ENCODE peak calls at places on chromosome 6, in eight cellular contexts. H, L, W, K, Y, R, D and Z are unnamed samples.

GRCh38 chr6:32074996-32075532 is 34.1 kb downstream of the TNXB start:
- DNase-seq in W (no peak), H (no peak), K (no peak), L (no peak), R (no peak), Y (no peak), D (peak; percentile 34), Z (no peak)

GRCh38 chr6:106797186-106797585 is 167.8 kb downstream of the QRSL1 start:
- DNase-seq in L (no peak), D (no peak), W (no peak), R (no peak), K (no peak), H (no peak), Y (no peak), Z (no peak)

GRCh38 chr6:134029495-134030455 is 22.6 kb downstream of the SLC2A12 start:
- DNase-seq in D (peak; percentile 78), W (no peak), H (no peak), L (no peak), Y (no peak), K (peak; percentile 28), R (no peak), Z (no peak)

GRCh38 chr6:6191476-6191875 is 129.0 kb downstream of the F13A1 start:
- DNase-seq in D (no peak), R (no peak), H (no peak), K (no peak), L (no peak), Y (no peak), W (no peak), Z (no peak)

GRCh38 chr6:167684276-167685104 is 142.2 kb upstream of the AFDN start:
- DNase-seq in K (no peak), Y (no peak), D (no peak), H (no peak), R (no peak), L (no peak), W (no peak), Z (no peak)

GRCh38 chr6:20403766-20404640 is 2.3 kb downstream of the E2F3 start:
- DNase-seq in H (peak; percentile 34), L (no peak), W (no peak), R (no peak), K (no peak), Y (peak; percentile 12), D (peak; percentile 58), Z (peak; percentile 22)

GRCh38 chr6:31805939-31806469 is 762 bp downstream of the LSM2 start:
- DNase-seq in Y (no peak), R (no peak), L (no peak), D (no peak), W (no peak), K (no peak), H (no peak), Z (no peak)

GRCh38 chr6:150324044-150324443 is 44.8 kb upstream of the IYD start:
- DNase-seq in R (no peak), L (no peak), K (no peak), H (no peak), Y (no peak), D (no peak), W (no peak), Z (no peak)

GRCh38 chr6:32665621-32666140 is 776 bp downstream of the HLA-DQB1 start:
- DNase-seq in H (no peak), D (no peak), R (no peak), L (no peak), Y (no peak), W (no peak), K (no peak), Z (no peak)

GRCh38 chr6:22928775-22929174 is 359.4 kb downstream of the HDGFL1 start:
- DNase-seq in L (no peak), Y (no peak), R (no peak), H (no peak), K (no peak), W (no peak), D (no peak), Z (no peak)

GRCh38 chr6:71420693-71421328 is 132.2 kb downstream of the OGFRL1 start:
- DNase-seq in R (peak; percentile 97), D (peak; percentile 94), W (peak; percentile 95), K (peak; percentile 97), L (peak; percentile 96), Y (no peak), H (peak; percentile 98), Z (peak; percentile 75)
- TF ChIP-seq POLR2A in R (peak; percentile 99), D (peak; percentile 54), W (peak; percentile 93), K (peak; percentile 88), L (peak; percentile 97), Y (no peak), H (peak; percentile 47), Z (peak; percentile 97)

GRCh38 chr6:40523505-40524172 is 63.5 kb downstream of the LRFN2 start:
- DNase-seq in H (no peak), R (no peak), L (no peak), D (no peak), W (no peak), K (no peak), Y (no peak), Z (no peak)

GRCh38 chr6:40529040-40529439 is 58.1 kb downstream of the LRFN2 start:
- DNase-seq in D (no peak), Y (no peak), K (no peak), W (no peak), L (no peak), R (no peak), H (no peak), Z (no peak)

GRCh38 chr6:40526036-40526435 is 61.1 kb downstream of the LRFN2 start:
- DNase-seq in R (no peak), Y (no peak), K (no peak), L (no peak), W (no peak), D (no peak), H (no peak), Z (no peak)

GRCh38 chr6:40524797-40525584 is 62.2 kb downstream of the LRFN2 start:
- DNase-seq in K (no peak), W (no peak), L (no peak), R (no peak), D (no peak), Y (no peak), H (no peak), Z (no peak)

GRCh38 chr6:40528051-40528450 is 59.1 kb downstream of the LRFN2 start:
- DNase-seq in R (no peak), Y (no peak), K (no peak), L (no peak), W (no peak), H (no peak), D (no peak), Z (no peak)
- TF ChIP-seq POLR2A in R (no peak), Y (no peak), K (no peak), L (no peak), W (no peak), H (no peak), D (no peak), Z (no peak)

GRCh38 chr6:159898519-159898918 is 7.7 kb downstream of the MAS1 start:
- DNase-seq in K (no peak), R (no peak), L (no peak), D (no peak), Y (no peak), H (no peak), W (no peak), Z (no peak)
- TF ChIP-seq POLR2A in K (no peak), R (no peak), L (no peak), D (no peak), Y (no peak), H (no peak), W (no peak), Z (no peak)

GRCh38 chr6:44220913-44221290 is 2.5 kb upstream of the SLC29A1 start:
- DNase-seq in L (no peak), W (no peak), H (no peak), R (no peak), K (no peak), D (no peak), Y (no peak), Z (no peak)

GRCh38 chr6:44222486-44222986 is 859 bp upstream of the SLC29A1 start:
- DNase-seq in W (no peak), L (no peak), D (no peak), R (no peak), K (no peak), H (no peak), Y (no peak), Z (no peak)

GRCh38 chr6:44219815-44220784 is 3.3 kb upstream of the SLC29A1 start:
- DNase-seq in R (no peak), H (no peak), K (no peak), D (no peak), Y (no peak), L (no peak), W (no peak), Z (no peak)

GRCh38 chr6:44221961-44222335 is 1.4 kb upstream of the SLC29A1 start:
- DNase-seq in L (no peak), K (no peak), Y (no peak), D (no peak), W (no peak), R (no peak), H (no peak), Z (no peak)

DNA sequence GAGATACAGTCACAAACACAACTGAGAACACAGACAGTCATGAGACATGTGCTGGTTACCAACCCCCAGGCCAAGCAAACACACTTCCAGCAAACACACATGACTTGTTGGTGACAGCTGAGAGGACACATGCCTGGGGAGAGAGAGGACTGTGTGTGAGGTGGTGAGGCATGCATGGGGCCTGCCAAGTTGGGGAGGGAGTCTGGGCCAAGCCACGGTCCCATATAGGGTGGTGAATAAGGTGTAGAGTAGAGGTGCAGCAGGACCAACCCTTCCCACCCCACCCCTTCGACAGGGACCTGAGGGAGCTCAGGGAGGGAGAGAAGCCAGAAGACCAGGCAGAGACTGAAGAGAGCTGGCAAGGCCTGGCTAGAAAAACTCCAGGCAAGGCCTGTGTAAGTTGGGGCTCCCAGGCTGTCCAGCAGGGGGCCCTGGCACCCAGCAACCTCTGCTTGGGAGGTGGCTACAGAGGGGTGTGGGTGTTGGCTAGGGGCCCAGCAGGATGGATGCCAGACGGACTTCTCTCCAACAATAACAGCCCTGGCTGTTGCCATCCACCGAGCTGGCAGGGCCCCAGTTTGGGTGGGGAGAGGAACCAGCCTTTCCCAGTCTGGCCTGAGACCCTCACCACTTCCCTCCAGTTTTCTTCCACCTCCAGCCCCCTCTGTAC is 2.0 kb upstream of the SLC29A1 start:
- DNase-seq in W (peak; percentile 85), R (peak; percentile 93), H (peak; percentile 81), Y (no peak), D (peak; percentile 62), K (peak; percentile 88), L (peak; percentile 97), Z (peak; percentile 98)
- TF ChIP-seq POLR2A in W (no peak), R (peak; percentile 15), H (no peak), Y (no peak), D (no peak), K (no peak), L (peak; percentile 46), Z (no peak)

GRCh38 chr6:43226192-43226851 is 3.0 kb downstream of the DNPH1 start:
- DNase-seq in K (no peak), Y (no peak), R (no peak), D (no peak), H (no peak), L (no peak), W (no peak), Z (no peak)

GRCh38 chr6:43231053-43231452 is 1.8 kb upstream of the DNPH1 start:
- DNase-seq in D (no peak), K (no peak), H (no peak), R (no peak), W (no peak), L (no peak), Y (no peak), Z (no peak)

GRCh38 chr6:43231735-43232450 is 2.6 kb upstream of the DNPH1 start:
- DNase-seq in D (no peak), K (no peak), L (no peak), W (no peak), Y (no peak), H (no peak), R (no peak), Z (no peak)

GRCh38 chr6:43229803-43230239 is 540 bp upstream of the DNPH1 start:
- DNase-seq in H (no peak), L (no peak), D (no peak), K (no peak), R (no peak), W (no peak), Y (no peak), Z (no peak)

GRCh38 chr6:43228951-43229802 is at the start of gene DNPH1:
- DNase-seq in L (peak; percentile 82), D (peak; percentile 48), H (peak; percentile 83), K (peak; percentile 66), Y (peak; percentile 48), R (peak; percentile 80), W (peak; percentile 83), Z (peak; percentile 73)
- TF ChIP-seq POLR2A in L (peak; percentile 58), D (no peak), H (no peak), K (peak; percentile 34), Y (no peak), R (peak; percentile 38), W (peak; percentile 45), Z (peak; percentile 42)